ENCODE peak calls at places on chromosomes 13 and 19, in seven cellular contexts. One of them, this sample, is unnamed. For H3K36me3 and H3K4me1, the result is how much of the 10 kb centered on the place peaks cover.

GRCh38 chr13:88857256-88857655 is 1186.1 kb downstream of the SLITRK5 start:
- DNase-seq in mammary epithelial cell: no peak
- DNase-seq in A673: no peak
- DNase-seq in GM23248: no peak
- DNase-seq in left ventricle myocardium inferior: no peak
- DNase-seq in left lung: no peak
- DNase-seq in spleen: no peak
- DNase-seq in this sample: no peak

GRCh38 chr19:50762554-50762953 is 7.7 kb upstream of the GPR32 start:
- DNase-seq in mammary epithelial cell: no peak
- DNase-seq in A673: no peak
- DNase-seq in GM23248: no peak
- DNase-seq in left ventricle myocardium inferior: no peak
- DNase-seq in left lung: no peak
- DNase-seq in spleen: no peak
- DNase-seq in this sample: no peak

GRCh38 chr13:60642552-60642951 is 245.5 kb downstream of the TDRD3 start:
- DNase-seq in mammary epithelial cell: no peak
- DNase-seq in A673: no peak
- DNase-seq in GM23248: peak
- DNase-seq in left ventricle myocardium inferior: no peak
- DNase-seq in left lung: no peak
- DNase-seq in spleen: no peak
- DNase-seq in this sample: no peak

GRCh38 chr19:48613024-48613851 is 1.6 kb downstream of the FAM83E start:
- DNase-seq in mammary epithelial cell: no peak
- DNase-seq in A673: no peak
- DNase-seq in GM23248: no peak
- DNase-seq in left ventricle myocardium inferior: no peak
- DNase-seq in left lung: peak
- DNase-seq in spleen: peak
- DNase-seq in this sample: no peak

GRCh38 chr13:113973218-113974164 is at the start of gene C13orf46:
- DNase-seq in mammary epithelial cell: no peak
- DNase-seq in A673: no peak
- DNase-seq in GM23248: no peak
- DNase-seq in left ventricle myocardium inferior: peak
- DNase-seq in left lung: peak
- DNase-seq in spleen: peak
- DNase-seq in this sample: no peak

GRCh38 chr19:21482863-21483276 is 22.5 kb upstream of the ZNF429 start:
- DNase-seq in mammary epithelial cell: no peak
- DNase-seq in A673: peak
- DNase-seq in GM23248: peak
- DNase-seq in left ventricle myocardium inferior: peak
- DNase-seq in left lung: peak
- DNase-seq in spleen: peak
- DNase-seq in this sample: peak

GRCh38 chr19:2663920-2664571 is 38.4 kb downstream of the GNG7 start:
- DNase-seq in mammary epithelial cell: no peak
- DNase-seq in A673: no peak
- DNase-seq in GM23248: no peak
- DNase-seq in left ventricle myocardium inferior: peak
- DNase-seq in left lung: peak
- DNase-seq in spleen: peak
- DNase-seq in this sample: no peak

GRCh38 chr19:51166846-51167490 is 24.9 kb downstream of the SIGLEC7 start:
- DNase-seq in mammary epithelial cell: no peak
- DNase-seq in A673: no peak
- DNase-seq in GM23248: no peak
- DNase-seq in left ventricle myocardium inferior: no peak
- DNase-seq in left lung: no peak
- DNase-seq in spleen: peak
- DNase-seq in this sample: no peak

GRCh38 chr13:40205771-40206240 is 460.6 kb downstream of the FOXO1 start:
- DNase-seq in mammary epithelial cell: no peak
- DNase-seq in A673: no peak
- DNase-seq in GM23248: no peak
- DNase-seq in left ventricle myocardium inferior: no peak
- DNase-seq in left lung: no peak
- DNase-seq in spleen: no peak
- DNase-seq in this sample: no peak

GRCh38 chr19:16614941-16615340 is 13.1 kb downstream of the MED26 start:
- DNase-seq in mammary epithelial cell: no peak
- DNase-seq in A673: no peak
- DNase-seq in GM23248: no peak
- DNase-seq in left ventricle myocardium inferior: no peak
- DNase-seq in left lung: no peak
- DNase-seq in spleen: no peak
- DNase-seq in this sample: no peak

GRCh38 chr13:26949701-26950345 is 189.2 kb upstream of the GPR12 start:
- DNase-seq in mammary epithelial cell: no peak
- DNase-seq in A673: no peak
- DNase-seq in GM23248: no peak
- DNase-seq in left ventricle myocardium inferior: no peak
- DNase-seq in left lung: no peak
- DNase-seq in spleen: no peak
- DNase-seq in this sample: no peak

GRCh38 chr19:56966225-56966696 is 125.7 kb upstream of the PEG3 start:
- DNase-seq in mammary epithelial cell: no peak
- DNase-seq in A673: peak
- DNase-seq in GM23248: no peak
- DNase-seq in left ventricle myocardium inferior: no peak
- DNase-seq in left lung: no peak
- DNase-seq in spleen: no peak
- DNase-seq in this sample: no peak

GRCh38 chr19:11377756-11378155 is 3.3 kb downstream of the SWSAP1 start:
- DNase-seq in mammary epithelial cell: no peak
- DNase-seq in A673: no peak
- DNase-seq in GM23248: peak
- DNase-seq in left ventricle myocardium inferior: no peak
- DNase-seq in left lung: no peak
- DNase-seq in spleen: no peak
- DNase-seq in this sample: no peak

GRCh38 chr13:92513672-92514071 is 712.9 kb upstream of the GPC6 start:
- DNase-seq in mammary epithelial cell: no peak
- DNase-seq in A673: no peak
- DNase-seq in GM23248: no peak
- DNase-seq in left ventricle myocardium inferior: no peak
- DNase-seq in left lung: no peak
- DNase-seq in spleen: no peak
- DNase-seq in this sample: no peak

GRCh38 chr19:33125929-33126388 is 6.0 kb upstream of the WDR88 start:
- DNase-seq in mammary epithelial cell: peak
- DNase-seq in A673: peak
- DNase-seq in GM23248: peak
- DNase-seq in left ventricle myocardium inferior: no peak
- DNase-seq in left lung: peak
- DNase-seq in spleen: peak
- DNase-seq in this sample: peak

GRCh38 chr19:52935434-52935833 is 12.2 kb upstream of the ZNF888 start:
- DNase-seq in mammary epithelial cell: no peak
- DNase-seq in A673: no peak
- DNase-seq in GM23248: no peak
- DNase-seq in left ventricle myocardium inferior: no peak
- DNase-seq in left lung: no peak
- DNase-seq in spleen: no peak
- DNase-seq in this sample: no peak

GRCh38 chr19:48961051-48961649 is 4.0 kb upstream of the FTL start:
- DNase-seq in mammary epithelial cell: no peak
- DNase-seq in A673: no peak
- DNase-seq in GM23248: no peak
- DNase-seq in left ventricle myocardium inferior: no peak
- DNase-seq in left lung: no peak
- DNase-seq in spleen: peak
- DNase-seq in this sample: no peak

GRCh38 chr13:94660695-94661324 is 51.5 kb downstream of the SOX21 start:
- DNase-seq in mammary epithelial cell: no peak
- DNase-seq in A673: peak
- DNase-seq in GM23248: peak
- DNase-seq in left ventricle myocardium inferior: no peak
- DNase-seq in left lung: no peak
- DNase-seq in spleen: no peak
- DNase-seq in this sample: no peak

GRCh38 chr19:38693380-38694223 is 46.2 kb downstream of the ACTN4 start:
- DNase-seq in mammary epithelial cell: peak
- DNase-seq in A673: peak
- DNase-seq in GM23248: peak
- DNase-seq in left ventricle myocardium inferior: no peak
- DNase-seq in left lung: peak
- DNase-seq in spleen: peak
- DNase-seq in this sample: peak

GRCh38 chr13:75430618-75431209 is 51.3 kb downstream of the TBC1D4 start:
- DNase-seq in mammary epithelial cell: no peak
- DNase-seq in A673: no peak
- DNase-seq in GM23248: no peak
- DNase-seq in left ventricle myocardium inferior: no peak
- DNase-seq in left lung: no peak
- DNase-seq in spleen: no peak
- DNase-seq in this sample: no peak

GRCh38 chr13:49319555-49320350 is 72.0 kb downstream of the CDADC1 start:
- DNase-seq in mammary epithelial cell: no peak
- DNase-seq in A673: no peak
- DNase-seq in GM23248: peak
- DNase-seq in left ventricle myocardium inferior: no peak
- DNase-seq in left lung: no peak
- DNase-seq in spleen: no peak
- DNase-seq in this sample: no peak

GRCh38 chr19:16347706-16348105 is 23.1 kb downstream of the KLF2 start:
- DNase-seq in mammary epithelial cell: no peak
- DNase-seq in A673: no peak
- DNase-seq in GM23248: no peak
- DNase-seq in left ventricle myocardium inferior: no peak
- DNase-seq in left lung: no peak
- DNase-seq in spleen: no peak
- DNase-seq in this sample: no peak

GRCh38 chr13:29937836-29938235 is 87.4 kb upstream of the UBL3 start:
- DNase-seq in mammary epithelial cell: no peak
- DNase-seq in A673: no peak
- DNase-seq in GM23248: peak
- DNase-seq in left ventricle myocardium inferior: no peak
- DNase-seq in left lung: no peak
- DNase-seq in spleen: no peak
- DNase-seq in this sample: no peak

DNA sequence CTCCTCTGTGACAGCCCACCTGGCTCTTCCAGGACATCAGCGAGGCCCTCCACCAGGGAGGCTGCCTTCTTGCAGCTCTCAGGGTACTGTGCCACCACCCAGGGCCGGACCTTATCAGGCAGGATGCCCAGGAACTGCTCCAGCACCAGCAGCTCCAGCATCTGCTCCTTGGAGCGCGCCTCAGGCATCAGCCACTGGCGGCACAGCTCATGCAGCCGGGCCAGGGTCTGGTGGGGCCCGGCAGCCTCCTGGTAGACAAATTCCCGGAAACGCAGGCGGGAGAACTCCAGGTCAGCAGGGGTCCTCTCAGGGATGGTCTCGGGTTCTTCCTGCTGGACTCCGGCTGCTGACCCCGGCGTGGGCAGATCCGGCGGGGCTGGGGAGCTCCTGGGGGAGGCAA is 8.2 kb downstream of the ZSCAN18 start:
- DNase-seq in mammary epithelial cell: no peak
- DNase-seq in A673: no peak
- DNase-seq in GM23248: no peak
- DNase-seq in left ventricle myocardium inferior: no peak
- DNase-seq in left lung: no peak
- DNase-seq in spleen: no peak
- DNase-seq in this sample: no peak
- H3K36me3 ChIP-seq in mammary epithelial cell: under half
- H3K36me3 ChIP-seq in A673: under half
- H3K36me3 ChIP-seq in GM23248: under half
- H3K36me3 ChIP-seq in left ventricle myocardium inferior: half or more
- H3K36me3 ChIP-seq in left lung: half or more
- H3K36me3 ChIP-seq in spleen: under half
- H3K36me3 ChIP-seq in this sample: under half

GRCh38 chr13:107864543-107865460 is 350.5 kb downstream of the LIG4 start:
- DNase-seq in mammary epithelial cell: peak
- DNase-seq in A673: peak
- DNase-seq in GM23248: peak
- DNase-seq in left ventricle myocardium inferior: no peak
- DNase-seq in left lung: no peak
- DNase-seq in spleen: no peak
- DNase-seq in this sample: peak

GRCh38 chr13:107866666-107867623 is 348.4 kb downstream of the LIG4 start:
- DNase-seq in mammary epithelial cell: peak
- DNase-seq in A673: peak
- DNase-seq in GM23248: peak
- DNase-seq in left ventricle myocardium inferior: no peak
- DNase-seq in left lung: peak
- DNase-seq in spleen: no peak
- DNase-seq in this sample: peak

GRCh38 chr13:107866007-107866665 is 349.2 kb downstream of the LIG4 start:
- DNase-seq in mammary epithelial cell: peak
- DNase-seq in A673: peak
- DNase-seq in GM23248: peak
- DNase-seq in left ventricle myocardium inferior: no peak
- DNase-seq in left lung: peak
- DNase-seq in spleen: no peak
- DNase-seq in this sample: peak

GRCh38 chr13:107867701-107868661 is 347.4 kb downstream of the LIG4 start:
- DNase-seq in mammary epithelial cell: peak
- DNase-seq in A673: peak
- DNase-seq in GM23248: peak
- DNase-seq in left ventricle myocardium inferior: no peak
- DNase-seq in left lung: peak
- DNase-seq in spleen: no peak
- DNase-seq in this sample: peak

GRCh38 chr13:107865643-107866006 is 349.7 kb downstream of the LIG4 start:
- DNase-seq in mammary epithelial cell: no peak
- DNase-seq in A673: no peak
- DNase-seq in GM23248: peak
- DNase-seq in left ventricle myocardium inferior: no peak
- DNase-seq in left lung: no peak
- DNase-seq in spleen: no peak
- DNase-seq in this sample: no peak
- H3K4me1 ChIP-seq in mammary epithelial cell: under half
- H3K4me1 ChIP-seq in A673: under half
- H3K4me1 ChIP-seq in GM23248: under half
- H3K4me1 ChIP-seq in left ventricle myocardium inferior: under half
- H3K4me1 ChIP-seq in left lung: under half
- H3K4me1 ChIP-seq in spleen: under half
- H3K4me1 ChIP-seq in this sample: under half

DNA sequence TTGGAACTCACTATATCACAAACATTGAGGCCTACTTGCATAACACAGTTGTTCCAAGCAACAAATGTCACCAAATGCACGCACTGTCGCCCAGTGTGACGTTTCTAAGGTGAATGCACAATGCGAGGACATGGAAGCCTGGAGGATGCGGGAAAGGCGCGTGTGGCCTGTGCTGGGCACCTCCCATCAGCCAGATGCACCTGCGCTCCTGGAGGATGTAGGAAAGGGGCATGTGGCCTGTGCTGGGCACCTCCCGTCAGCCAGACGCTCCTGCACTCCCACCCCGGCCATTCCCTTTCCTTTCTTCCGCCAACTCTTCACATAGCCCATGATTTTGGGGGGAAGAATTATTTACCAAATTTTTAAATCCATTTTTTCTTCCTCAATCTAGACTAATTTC is 202.4 kb upstream of the SOX1 start:
- DNase-seq in mammary epithelial cell: no peak
- DNase-seq in A673: no peak
- DNase-seq in GM23248: no peak
- DNase-seq in left ventricle myocardium inferior: no peak
- DNase-seq in left lung: peak
- DNase-seq in spleen: no peak
- DNase-seq in this sample: no peak
- H3K36me3 ChIP-seq in mammary epithelial cell: under half
- H3K36me3 ChIP-seq in A673: under half
- H3K36me3 ChIP-seq in GM23248: under half
- H3K36me3 ChIP-seq in left ventricle myocardium inferior: under half
- H3K36me3 ChIP-seq in left lung: under half
- H3K36me3 ChIP-seq in spleen: under half
- H3K36me3 ChIP-seq in this sample: under half

GRCh38 chr19:44598355-44598754 is 15.0 kb upstream of the IGSF23 start:
- DNase-seq in mammary epithelial cell: no peak
- DNase-seq in A673: no peak
- DNase-seq in GM23248: no peak
- DNase-seq in left ventricle myocardium inferior: no peak
- DNase-seq in left lung: no peak
- DNase-seq in spleen: no peak
- DNase-seq in this sample: no peak
- H3K4me1 ChIP-seq in mammary epithelial cell: under half
- H3K4me1 ChIP-seq in A673: under half
- H3K4me1 ChIP-seq in GM23248: under half
- H3K4me1 ChIP-seq in left ventricle myocardium inferior: under half
- H3K4me1 ChIP-seq in left lung: under half
- H3K4me1 ChIP-seq in spleen: under half
- H3K4me1 ChIP-seq in this sample: under half